ENCODE peak calls at places on chromosomes 7 and 10, in seven cellular contexts. M, A, L, K, O, T and S are unnamed samples. For H3K4me1, the result is how much of the 10 kb centered on the place peaks cover.

GRCh38 chr10:17854044-17854652 is 45.0 kb downstream of the MRC1 start:
- DNase-seq in M (peak), A (no peak), L (peak), K (no peak), O (no peak), T (no peak), S (no peak)

GRCh38 chr10:74753295-74754211 is 72.8 kb upstream of the KAT6B start:
- DNase-seq in M (peak), A (no peak), L (no peak), K (no peak), O (no peak), T (no peak), S (peak)

GRCh38 chr7:96727534-96728088 is 18.0 kb upstream of the SEM1 start:
- DNase-seq in M (no peak), A (no peak), L (no peak), K (no peak), O (no peak), T (no peak), S (no peak)

GRCh38 chr10:34650156-34650555 is 164.9 kb downstream of the PARD3 start:
- DNase-seq in M (no peak), A (no peak), L (no peak), K (no peak), O (no peak), T (no peak), S (no peak)

GRCh38 chr10:16652154-16652553 is 130.5 kb upstream of the C1QL3 start:
- DNase-seq in M (peak), A (no peak), L (no peak), K (no peak), O (no peak), T (no peak), S (peak)

GRCh38 chr10:79403441-79404230 is 41.8 kb downstream of the ZCCHC24 start:
- DNase-seq in M (peak), A (no peak), L (no peak), K (no peak), O (no peak), T (peak), S (peak)

GRCh38 chr7:79272066-79272669 is 181.3 kb downstream of the MAGI2 start:
- DNase-seq in M (peak), A (peak), L (peak), K (peak), O (no peak), T (peak), S (peak)

GRCh38 chr7:158308001-158308400 is 279.6 kb downstream of the PTPRN2 start:
- DNase-seq in M (no peak), A (no peak), L (no peak), K (no peak), O (no peak), T (no peak), S (no peak)

GRCh38 chr10:67550838-67551402 is 145.1 kb downstream of the CTNNA3 start:
- DNase-seq in M (no peak), A (no peak), L (no peak), K (no peak), O (no peak), T (no peak), S (no peak)

GRCh38 chr7:122212754-122213153 is 68.7 kb upstream of the AASS start:
- DNase-seq in M (no peak), A (no peak), L (peak), K (no peak), O (no peak), T (no peak), S (peak)

GRCh38 chr10:45404087-45404769 is 30.2 kb downstream of the ALOX5 start:
- DNase-seq in M (no peak), A (peak), L (no peak), K (no peak), O (no peak), T (no peak), S (no peak)

GRCh38 chr7:90917536-90917935 is 321.4 kb downstream of the CDK14 start:
- DNase-seq in M (no peak), A (no peak), L (no peak), K (no peak), O (no peak), T (no peak), S (no peak)

GRCh38 chr7:112985377-112985987 is 101.1 kb downstream of the GPR85 start:
- DNase-seq in M (peak), A (no peak), L (no peak), K (no peak), O (no peak), T (no peak), S (peak)

GRCh38 chr7:50766808-50767207 is 15.9 kb downstream of the GRB10 start:
- DNase-seq in M (no peak), A (no peak), L (no peak), K (no peak), O (no peak), T (no peak), S (no peak)

GRCh38 chr7:158327571-158328180 is 259.9 kb downstream of the PTPRN2 start:
- DNase-seq in M (no peak), A (no peak), L (no peak), K (no peak), O (no peak), T (no peak), S (no peak)

GRCh38 chr10:1297566-1298301 is 241.5 kb downstream of the WDR37 start:
- DNase-seq in M (no peak), A (no peak), L (no peak), K (no peak), O (no peak), T (no peak), S (no peak)

GRCh38 chr10:127889605-127890195 is 3.0 kb downstream of the CLRN3 start:
- DNase-seq in M (peak), A (no peak), L (no peak), K (no peak), O (peak), T (no peak), S (no peak)

GRCh38 chr7:729154-730000 is 2.3 kb upstream of the PRKAR1B start:
- DNase-seq in M (no peak), A (no peak), L (no peak), K (no peak), O (no peak), T (no peak), S (no peak)
- H3K4me3 ChIP-seq in M (no peak), A (no peak), L (no peak), K (no peak), O (no peak), T (peak), S (no peak)

DNA sequence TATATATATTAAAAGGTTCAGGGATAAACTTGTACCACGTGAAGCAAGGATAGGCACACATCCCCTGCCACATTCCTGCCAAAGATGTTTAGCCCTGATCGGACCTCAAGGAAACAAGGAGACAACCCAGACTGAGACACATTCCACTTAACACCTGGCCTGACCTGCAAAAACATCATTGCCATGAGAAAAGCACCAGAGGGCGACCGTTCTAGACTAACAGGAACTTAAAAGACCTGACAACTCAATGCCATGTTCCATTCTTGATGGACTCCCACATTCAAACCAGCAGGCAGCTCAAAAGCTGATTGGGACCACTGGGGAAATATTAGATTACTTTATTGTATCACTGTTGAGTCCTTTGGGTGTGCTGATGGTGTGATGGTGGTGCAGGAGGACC is 8.1 kb upstream of the PDGFA start:
- DNase-seq in M (no peak), A (no peak), L (no peak), K (no peak), O (no peak), T (no peak), S (no peak)
- H3K4me1 ChIP-seq in M (under half), A (under half), L (under half), K (under half), O (under half), T (under half), S (under half)

DNA sequence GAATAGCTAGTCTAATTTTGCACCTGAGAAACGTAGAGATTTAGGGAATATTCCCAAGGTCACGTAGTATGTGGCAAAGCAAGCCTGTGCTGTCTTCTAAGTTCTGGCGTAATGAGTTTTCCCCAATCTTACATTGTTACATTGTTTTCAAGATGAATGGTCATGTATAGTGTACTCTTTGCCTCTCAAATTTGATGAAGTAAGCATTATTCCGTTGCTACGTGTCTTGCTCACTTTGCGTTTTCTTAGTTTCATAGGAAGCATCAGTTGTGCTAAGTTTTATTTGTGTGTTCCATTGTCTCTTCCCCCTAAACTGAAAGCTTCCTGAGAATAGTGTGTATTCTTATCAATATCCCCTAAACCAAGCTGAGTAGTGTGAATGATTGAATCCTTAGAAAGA is 637.6 kb upstream of the C7orf33 start:
- DNase-seq in M (no peak), A (no peak), L (no peak), K (no peak), O (no peak), T (no peak), S (no peak)
- H3K9ac ChIP-seq in M (no peak), A (no peak), L (no peak), K (no peak), O (no peak), T (no peak), S (no peak)

GRCh38 chr7:4882169-4882741 is 1.3 kb downstream of the RADIL start:
- DNase-seq in M (peak), A (peak), L (no peak), K (no peak), O (peak), T (peak), S (peak)
- H3K4me3 ChIP-seq in M (peak), A (peak), L (no peak), K (peak), O (peak), T (peak), S (peak)

DNA sequence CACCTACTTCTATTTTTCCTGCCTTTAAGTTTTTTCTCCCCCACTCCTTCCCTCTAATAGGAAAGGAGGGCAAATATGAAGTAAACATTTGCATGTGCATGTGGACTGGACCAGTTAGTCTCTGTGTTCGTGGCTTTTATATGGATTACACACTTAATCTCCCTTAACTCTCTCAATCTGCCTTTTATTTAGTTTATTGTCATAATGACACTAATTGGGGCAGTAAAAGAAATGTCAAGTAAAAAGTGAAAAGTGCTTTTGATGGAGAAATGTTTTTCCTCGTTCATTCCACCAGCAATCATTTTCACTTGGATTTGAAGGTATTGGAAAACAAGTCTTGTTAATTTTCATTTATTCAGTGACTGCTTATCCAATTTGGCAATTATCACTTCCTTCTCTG is 77.8 kb downstream of the LRRC4 start:
- DNase-seq in M (no peak), A (no peak), L (no peak), K (no peak), O (no peak), T (no peak), S (no peak)
- H3K4me1 ChIP-seq in M (under half), A (under half), L (under half), K (under half), O (under half), T (under half), S (under half)

GRCh38 chr7:133601607-133602006 is 348.7 kb downstream of the EXOC4 start:
- DNase-seq in M (no peak), A (no peak), L (peak), K (no peak), O (no peak), T (no peak), S (no peak)
- H3K9ac ChIP-seq in M (no peak), A (no peak), L (no peak), K (no peak), O (no peak), T (no peak), S (no peak)